ENCODE peak calls at places on chromosomes 16 and 17, in four cellular contexts. W is adrenal gland, B is A549, K is SK-N-MC. G is an unnamed sample.

GRCh38 chr17:81459864-81460263 is 52.7 kb downstream of the ACTG1 start:
- DNase-seq in W (no peak), B (no peak), K (no peak), G (no peak)

GRCh38 chr16:72989203-72989991 is 58.5 kb downstream of the ZFHX3 start:
- DNase-seq in W (no peak), B (no peak), K (no peak), G (peak; percentile 87)

GRCh38 chr16:83470406-83470805 is 337.4 kb upstream of the HSBP1 start:
- DNase-seq in W (no peak), B (no peak), K (no peak), G (peak; percentile 62)

GRCh38 chr16:15682105-15682570 is 32.1 kb downstream of the NDE1 start:
- DNase-seq in W (peak; percentile 75), B (peak; percentile 80), K (no peak), G (peak; percentile 85)

GRCh38 chr16:982152-983043 is 828 bp downstream of the SOX8 start:
- DNase-seq in W (no peak), B (peak; percentile 40), K (no peak), G (no peak)

GRCh38 chr16:11685844-11686618 is 17.8 kb downstream of the SNN start:
- DNase-seq in W (peak; percentile 7), B (no peak), K (no peak), G (no peak)

GRCh38 chr16:74622005-74622404 is 15.1 kb upstream of the GLG1 start:
- DNase-seq in W (no peak), B (no peak), K (no peak), G (no peak)

GRCh38 chr17:83194761-83195329 is 115.4 kb downstream of the METRNL start:
- DNase-seq in W (no peak), B (no peak), K (no peak), G (no peak)

GRCh38 chr17:44108440-44109311 is 14.8 kb downstream of the HDAC5 start:
- DNase-seq in W (peak; percentile 97), B (peak; percentile 88), K (no peak), G (peak; percentile 96)

GRCh38 chr16:4494746-4495490 is 18.7 kb downstream of the HMOX2 start:
- DNase-seq in W (no peak), B (peak; percentile 62), K (no peak), G (peak; percentile 75)

GRCh38 chr17:77695386-77695785 is 263.1 kb upstream of the TNRC6C start:
- DNase-seq in W (no peak), B (no peak), K (no peak), G (no peak)

GRCh38 chr16:63998-64913 is 8.2 kb downstream of the RHBDF1 start:
- DNase-seq in W (no peak), B (no peak), K (no peak), G (no peak)

GRCh38 chr17:28372203-28372944 is 880 bp downstream of the SARM1 start:
- DNase-seq in W (peak; percentile 51), B (no peak), K (no peak), G (no peak)

GRCh38 chr16:31181102-31181830 is 1.3 kb downstream of the FUS start:
- DNase-seq in W (peak; percentile 58), B (no peak), K (no peak), G (no peak)

GRCh38 chr16:56628486-56629035 is 3.0 kb downstream of the MT1E start:
- DNase-seq in W (no peak), B (no peak), K (no peak), G (no peak)

GRCh38 chr16:23597003-23597756 is 1.1 kb upstream of the NDUFAB1 start:
- DNase-seq in W (peak; percentile 41), B (peak; percentile 67), K (no peak), G (no peak)

GRCh38 chr17:75110307-75110937 is 653 bp downstream of the ARMC7 start:
- DNase-seq in W (no peak), B (peak; percentile 62), K (no peak), G (no peak)

GRCh38 chr17:70110443-70110880 is 35.4 kb downstream of the KCNJ16 start:
- DNase-seq in W (no peak), B (no peak), K (no peak), G (peak; percentile 53)

GRCh38 chr17:76236603-76237002 is 3.7 kb downstream of the RNF157 start:
- DNase-seq in W (no peak), B (no peak), K (no peak), G (no peak)

GRCh38 chr16:77009453-77009852 is 181.5 kb upstream of the MON1B start:
- DNase-seq in W (no peak), B (no peak), K (no peak), G (no peak)

GRCh38 chr17:4199818-4200402 is 56.9 kb downstream of the CYB5D2 start:
- DNase-seq in W (no peak), B (peak; percentile 59), K (no peak), G (no peak)

GRCh38 chr16:49621240-49622083 is 234.4 kb downstream of the ZNF423 start:
- DNase-seq in W (no peak), B (no peak), K (no peak), G (peak; percentile 25)

GRCh38 chr17:78381601-78382168 is 3.2 kb downstream of the PGS1 start:
- DNase-seq in W (no peak), B (no peak), K (no peak), G (no peak)

GRCh38 chr17:49879505-49879904 is 31.6 kb upstream of the TAC4 start:
- DNase-seq in W (no peak), B (no peak), K (no peak), G (no peak)

GRCh38 chr17:28182559-28182958 is 136.4 kb upstream of the TMEM97 start:
- DNase-seq in W (no peak), B (no peak), K (no peak), G (no peak)

GRCh38 chr16:58807276-58807675 is 73.2 kb upstream of the GOT2 start:
- DNase-seq in W (no peak), B (no peak), K (no peak), G (no peak)

GRCh38 chr17:50603340-50603739 is 31.3 kb upstream of the ABCC3 start:
- DNase-seq in W (no peak), B (peak; percentile 37), K (no peak), G (no peak)

GRCh38 chr17:34168989-34169388 is 86.1 kb upstream of the CCL2 start:
- DNase-seq in W (no peak), B (no peak), K (no peak), G (no peak)

GRCh38 chr16:4213721-4214120 is 28.2 kb downstream of the SRL start:
- DNase-seq in W (no peak), B (no peak), K (no peak), G (no peak)

GRCh38 chr17:33765871-33766270 is 472.8 kb upstream of the ASIC2 start:
- DNase-seq in W (no peak), B (no peak), K (no peak), G (no peak)

GRCh38 chr16:79625738-79626137 is 25.2 kb upstream of the MAF start:
- DNase-seq in W (no peak), B (no peak), K (no peak), G (no peak)

GRCh38 chr16:53542283-53542682 is 39.3 kb upstream of the AKTIP start:
- DNase-seq in W (no peak), B (no peak), K (no peak), G (no peak)

GRCh38 chr17:15971108-15971507 is 26.2 kb downstream of the ADORA2B start:
- DNase-seq in W (no peak), B (no peak), K (no peak), G (no peak)

GRCh38 chr17:15891348-15891747 is 53.6 kb upstream of the ADORA2B start:
- DNase-seq in W (no peak), B (no peak), K (no peak), G (no peak)

GRCh38 chr17:4043862-4044261 is 79.6 kb upstream of the ATP2A3 start:
- DNase-seq in W (no peak), B (no peak), K (no peak), G (no peak)

DNA sequence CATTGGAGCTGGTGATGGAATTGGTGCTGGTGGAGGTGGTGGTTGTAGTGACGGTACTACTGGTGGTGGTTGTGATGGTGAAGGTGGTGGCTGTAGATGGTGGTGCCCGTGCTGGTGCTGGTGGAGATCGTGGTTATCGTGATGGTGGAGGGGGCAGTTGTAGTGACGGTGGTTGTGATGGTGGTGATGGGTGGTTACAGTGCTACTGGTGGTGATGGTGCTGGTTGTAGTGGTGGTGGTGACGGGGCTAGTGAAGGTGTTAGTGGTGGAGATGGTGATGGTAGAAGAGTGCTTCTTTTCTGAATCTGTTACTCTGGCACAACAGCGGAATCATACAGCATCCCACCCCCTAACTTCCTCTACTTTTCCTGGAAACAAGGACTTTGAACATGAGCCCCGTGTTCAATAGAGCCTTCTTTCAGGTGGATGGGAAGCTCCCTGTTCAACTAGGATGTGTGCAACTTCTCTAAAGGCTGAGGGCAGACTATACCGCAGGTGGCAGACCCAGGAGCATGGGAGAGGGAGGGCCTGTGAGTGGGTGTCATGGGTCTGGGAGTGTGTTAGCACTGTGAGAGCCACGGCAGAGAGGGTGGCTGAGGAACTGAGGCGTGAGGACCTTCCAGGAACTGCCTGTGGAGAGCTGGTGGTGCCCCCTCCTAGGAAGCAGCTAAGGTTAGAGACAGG is 8.2 kb downstream of the TBX21 start:
- DNase-seq in W (no peak), B (no peak), K (no peak), G (no peak)
- H3K27ac ChIP-seq in W (no peak overlapping the region), B (no peak overlapping the region), K (no peak overlapping the region), G (no peak overlapping the region)

DNA sequence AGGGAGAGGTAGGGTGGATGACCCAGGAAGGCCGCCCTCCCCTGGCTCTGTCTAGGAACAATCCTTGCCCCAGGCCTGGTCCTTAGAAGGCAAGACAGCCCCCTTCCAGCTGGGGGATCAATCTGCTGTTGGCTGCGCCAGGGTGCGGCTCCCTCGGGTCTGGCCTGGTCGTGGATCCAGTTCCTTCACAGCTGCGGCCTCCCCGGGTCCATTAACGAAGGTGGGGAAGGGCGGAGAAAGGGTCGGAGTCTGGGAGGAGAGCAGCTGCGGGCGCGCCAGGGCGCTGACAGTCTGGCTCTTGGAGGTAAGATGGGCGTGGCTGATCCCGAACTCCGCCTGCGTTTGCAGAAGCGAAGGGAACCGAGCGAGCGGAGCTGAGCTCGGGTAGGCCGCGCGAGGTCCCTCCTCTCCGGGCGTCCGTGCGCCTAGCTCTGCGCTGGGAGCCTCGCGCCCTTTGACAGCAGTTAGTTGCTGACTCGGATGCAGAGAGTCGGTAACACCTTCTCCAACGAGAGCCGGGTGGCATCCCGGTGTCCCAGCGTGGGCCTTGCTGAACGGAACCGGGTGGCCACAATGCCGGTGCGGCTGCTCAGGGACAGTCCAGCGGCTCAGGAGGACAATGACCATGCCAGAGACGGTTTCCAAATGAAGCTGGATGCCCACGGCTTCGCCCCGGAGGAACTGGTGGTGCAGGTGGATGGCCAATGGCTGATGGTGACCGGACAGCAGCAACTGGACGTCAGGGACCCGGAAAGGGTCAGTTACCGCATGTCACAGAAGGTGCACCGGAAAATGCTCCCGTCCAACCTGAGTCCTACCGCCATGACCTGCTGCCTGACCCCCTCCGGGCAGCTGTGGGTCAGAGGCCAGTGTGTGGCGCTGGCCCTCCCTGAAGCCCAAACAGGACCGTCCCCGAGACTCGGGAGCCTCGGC is at the start of gene HSPB9:
- DNase-seq in W (no peak), B (no peak), K (no peak), G (no peak)
- H3K4me3 ChIP-seq in W (no peak within 1 kb of the TSS), B (no peak within 1 kb of the TSS), K (peak within 1 kb of the TSS; percentile 88), G (no peak within 1 kb of the TSS)

GRCh38 chr17:63477471-63478440 is 895 bp downstream of the ACE start:
- DNase-seq in W (peak; percentile 36), B (no peak), K (no peak), G (no peak)
- H3K27ac ChIP-seq in W (peak overlapping the region; percentile 85), B (peak overlapping the region; percentile 55), K (no peak overlapping the region), G (no peak overlapping the region)

GRCh38 chr17:2815781-2816185 is 19.5 kb downstream of the RAP1GAP2 start:
- DNase-seq in W (no peak), B (no peak), K (no peak), G (no peak)
- H3K4me3 ChIP-seq in W (no peak overlapping the region), B (no peak overlapping the region), K (no peak overlapping the region), G (no peak overlapping the region)

GRCh38 chr16:85220125-85220839 is 108.0 kb upstream of the CIBAR2 start:
- DNase-seq in W (peak; percentile 92), B (no peak), K (no peak), G (peak; percentile 43)
- H3K27ac ChIP-seq in W (peak overlapping the region; percentile 87), B (no peak overlapping the region), K (peak overlapping the region; percentile 74), G (peak overlapping the region; percentile 54)

G was measured in brain microvascular endothelial cell.